ENCODE peak calls at places on chromosomes 6 and 20, in five cellular contexts. G is effector memory CD4-positive, alpha-beta T cell; K is ovary; W is CD4-positive, alpha-beta T cell; R is uterus. N is an unnamed sample.

GRCh38 chr20:19026901-19027644 is 185.4 kb upstream of the SLC24A3 start:
- DNase-seq in G (no peak), K (no peak), W (no peak), R (no peak), N (no peak)

GRCh38 chr20:10731190-10731955 is 57.6 kb upstream of the JAG1 start:
- DNase-seq in G (no peak), K (no peak), W (no peak), R (no peak), N (no peak)

GRCh38 chr6:38233161-38233791 is 406.5 kb downstream of the BTBD9 start:
- DNase-seq in G (no peak), K (no peak), W (no peak), R (no peak), N (no peak)

GRCh38 chr6:3615391-3616380 is 135.8 kb downstream of the PXDC1 start:
- DNase-seq in G (no peak), K (no peak), W (no peak), R (no peak), N (no peak)

GRCh38 chr6:24574809-24575208 is 71.2 kb downstream of the KIAA0319 start:
- DNase-seq in G (no peak), K (no peak), W (no peak), R (no peak), N (no peak)

GRCh38 chr6:38012573-38012972 is 193.0 kb downstream of the ZFAND3 start:
- DNase-seq in G (no peak), K (no peak), W (no peak), R (no peak), N (no peak)

GRCh38 chr20:15642676-15643075 is 930.6 kb downstream of the KIF16B start:
- DNase-seq in G (no peak), K (no peak), W (no peak), R (no peak), N (no peak)

GRCh38 chr6:9138856-9139426 is 703.6 kb upstream of the SLC35B3 start:
- DNase-seq in G (no peak), K (no peak), W (no peak), R (no peak), N (no peak)

GRCh38 chr6:37283786-37284185 is 25.8 kb upstream of the TMEM217 start:
- DNase-seq in G (no peak), K (peak; percentile 30), W (no peak), R (no peak), N (no peak)

GRCh38 chr6:27908017-27908416 is 4.2 kb downstream of the OR2B2 start:
- DNase-seq in G (no peak), K (no peak), W (no peak), R (no peak), N (no peak)

GRCh38 chr6:42453027-42453648 is 1.4 kb upstream of the TRERF1 start:
- DNase-seq in G (peak; percentile 62), K (peak; percentile 89), W (peak; percentile 61), R (peak; percentile 92), N (peak; percentile 61)

GRCh38 chr6:7154341-7155139 is 46.8 kb downstream of the RREB1 start:
- DNase-seq in G (no peak), K (no peak), W (no peak), R (no peak), N (no peak)

GRCh38 chr6:21742238-21742660 is 148.7 kb downstream of the SOX4 start:
- DNase-seq in G (no peak), K (no peak), W (no peak), R (no peak), N (no peak)

GRCh38 chr6:112149236-112149635 is 61.8 kb downstream of the FAM229B start:
- DNase-seq in G (no peak), K (no peak), W (no peak), R (no peak), N (no peak)

GRCh38 chr6:155493026-155493693 is 37.5 kb upstream of the NOX3 start:
- DNase-seq in G (no peak), K (no peak), W (no peak), R (no peak), N (no peak)

GRCh38 chr6:34276191-34276590 is 27.4 kb upstream of the SMIM29 start:
- DNase-seq in G (no peak), K (no peak), W (no peak), R (no peak), N (no peak)

GRCh38 chr20:46746972-46747371 is 37.5 kb downstream of the SLC2A10 start:
- DNase-seq in G (no peak), K (no peak), W (no peak), R (no peak), N (no peak)

GRCh38 chr6:107118976-107119375 is 3.7 kb upstream of the BEND3 start:
- DNase-seq in G (no peak), K (no peak), W (no peak), R (no peak), N (no peak)

GRCh38 chr20:24984963-24985640 is 7.4 kb downstream of the APMAP start:
- DNase-seq in G (no peak), K (no peak), W (no peak), R (no peak), N (no peak)

GRCh38 chr6:9139762-9140161 is 704.4 kb upstream of the SLC35B3 start:
- DNase-seq in G (no peak), K (peak; percentile 16), W (no peak), R (no peak), N (no peak)

GRCh38 chr6:42545226-42545773 is 18.5 kb upstream of the UBR2 start:
- DNase-seq in G (no peak), K (no peak), W (no peak), R (no peak), N (no peak)

GRCh38 chr6:46128476-46128875 is 1.3 kb upstream of the ENPP4 start:
- DNase-seq in G (no peak), K (no peak), W (no peak), R (no peak), N (no peak)

GRCh38 chr6:41049548-41049947 is 3.5 kb upstream of the APOBEC2 start:
- DNase-seq in G (no peak), K (no peak), W (no peak), R (no peak), N (no peak)

GRCh38 chr6:161951139-161951538 is 677.3 kb upstream of the AGPAT4 start:
- DNase-seq in G (no peak), K (no peak), W (no peak), R (no peak), N (no peak)

GRCh38 chr20:44961868-44962267 is 1.7 kb upstream of the TOMM34 start:
- DNase-seq in G (no peak), K (no peak), W (no peak), R (no peak), N (no peak)

GRCh38 chr6:84018453-84019061 is 15.0 kb upstream of the MRAP2 start:
- DNase-seq in G (no peak), K (no peak), W (no peak), R (no peak), N (no peak)

DNA sequence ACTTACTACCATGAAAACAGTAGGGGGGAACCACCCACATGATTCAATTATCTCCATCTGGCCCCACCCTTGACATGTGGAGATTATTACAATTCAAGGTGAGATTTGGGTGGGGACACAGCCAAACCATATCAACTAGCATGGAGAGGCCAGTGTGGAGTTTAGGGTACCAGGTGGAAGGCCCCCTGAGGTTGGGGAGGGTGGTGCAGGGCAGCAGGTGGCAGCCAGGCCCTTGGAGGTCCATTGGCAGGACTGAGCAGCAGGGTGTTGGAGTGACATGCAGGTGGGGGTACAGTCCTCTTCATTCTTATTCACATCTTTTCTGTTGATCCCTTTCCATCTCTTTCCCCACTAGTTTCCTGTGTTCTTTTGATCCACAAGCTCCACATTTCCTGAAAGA is 42.9 kb downstream of the PHACTR3 start:
- DNase-seq in G (no peak), K (no peak), W (no peak), R (no peak), N (no peak)
- H3K9me3 ChIP-seq in G (no peaks in the 10 kb centered on the region), K (no peaks in the 10 kb centered on the region), W (no peaks in the 10 kb centered on the region), R (no peaks in the 10 kb centered on the region), N (no peaks in the 10 kb centered on the region)

GRCh38 chr20:33659341-33660034 is 2.6 kb upstream of the C20orf144 start:
- DNase-seq in G (no peak), K (no peak), W (no peak), R (no peak), N (no peak)
- H3K9me3 ChIP-seq in G (no peaks in the 10 kb centered on the region), K (no peaks in the 10 kb centered on the region), W (no peaks in the 10 kb centered on the region), R (no peaks in the 10 kb centered on the region), N (no peaks in the 10 kb centered on the region)

DNA sequence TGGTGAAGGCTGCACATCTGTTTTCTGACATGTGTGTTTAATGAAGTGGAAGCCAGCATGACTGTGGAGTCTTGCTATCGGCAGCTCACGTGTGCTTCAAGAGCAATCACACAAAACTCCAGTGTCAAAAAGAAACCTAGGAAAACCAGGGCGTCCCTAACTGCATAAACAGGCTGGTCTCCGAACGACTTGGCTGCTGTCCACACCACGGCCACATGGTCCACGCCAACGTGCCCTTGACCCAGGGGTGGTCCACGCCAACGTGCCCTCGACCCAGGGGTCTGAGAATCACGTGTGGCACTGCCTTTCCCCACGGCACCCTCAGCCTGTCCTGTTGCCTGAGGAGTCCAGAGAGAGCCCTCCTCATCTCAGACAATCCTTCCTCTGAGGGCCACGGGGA is 207.7 kb downstream of the SMOC2 start:
- DNase-seq in G (no peak), K (peak; percentile 52), W (no peak), R (no peak), N (no peak)
- H3K9me3 ChIP-seq in G (no peaks in the 10 kb centered on the region), K (no peaks in the 10 kb centered on the region), W (no peaks in the 10 kb centered on the region), R (no peaks in the 10 kb centered on the region), N (no peaks in the 10 kb centered on the region)

GRCh38 chr6:148591656-148592055 is 155.2 kb upstream of the UST start:
- DNase-seq in G (no peak), K (no peak), W (no peak), R (no peak), N (no peak)

GRCh38 chr6:148593130-148593812 is 153.6 kb upstream of the UST start:
- DNase-seq in G (no peak), K (no peak), W (no peak), R (no peak), N (no peak)

GRCh38 chr6:148593813-148594170 is 153.0 kb upstream of the UST start:
- DNase-seq in G (no peak), K (no peak), W (no peak), R (no peak), N (no peak)

GRCh38 chr6:148595550-148595949 is 151.3 kb upstream of the UST start:
- DNase-seq in G (no peak), K (no peak), W (no peak), R (no peak), N (no peak)

GRCh38 chr6:148590881-148591280 is 155.9 kb upstream of the UST start:
- DNase-seq in G (no peak), K (no peak), W (no peak), R (no peak), N (no peak)
- H3K9me3 ChIP-seq in G (no peaks in the 10 kb centered on the region), K (no peaks in the 10 kb centered on the region), W (no peaks in the 10 kb centered on the region), R (no peaks in the 10 kb centered on the region), N (no peaks in the 10 kb centered on the region)

DNA sequence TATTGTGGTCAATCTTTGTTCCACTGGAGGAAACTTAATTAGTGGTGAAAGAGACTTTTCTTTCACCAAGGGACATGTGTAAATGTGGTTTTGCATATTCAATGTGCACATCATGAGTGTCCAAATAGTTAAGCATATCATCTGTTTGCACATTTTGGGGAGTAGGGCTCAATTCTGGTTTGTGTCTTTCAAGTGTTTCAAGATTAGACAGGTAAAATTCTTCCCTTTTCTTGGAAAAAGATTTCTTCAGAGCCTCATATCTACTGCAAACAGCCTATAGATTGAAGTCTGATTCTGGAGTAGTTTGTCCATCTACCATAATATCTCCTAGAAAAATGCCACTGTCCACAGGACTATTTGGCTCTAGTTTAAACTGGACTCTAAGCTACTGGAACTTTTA is 26.9 kb upstream of the DEFB118 start:
- DNase-seq in G (no peak), K (no peak), W (no peak), R (no peak), N (no peak)
- H3K9me3 ChIP-seq in G (no peaks in the 10 kb centered on the region), K (no peaks in the 10 kb centered on the region), W (no peaks in the 10 kb centered on the region), R (no peaks in the 10 kb centered on the region), N (no peaks in the 10 kb centered on the region)

GRCh38 chr6:44333942-44334341 is 8.5 kb upstream of the SPATS1 start:
- DNase-seq in G (no peak), K (no peak), W (no peak), R (no peak), N (no peak)
- H3K9me3 ChIP-seq in G (no peaks in the 10 kb centered on the region), K (no peaks in the 10 kb centered on the region), W (no peaks in the 10 kb centered on the region), R (no peaks in the 10 kb centered on the region), N (no peaks in the 10 kb centered on the region)

N was measured in T-helper 17 cell.